ENCODE peak calls at places on chromosome 17, in six cellular contexts. F is GM23338, M is SK-N-SH, C is GM23248, B is neural progenitor cell, I is PC-3. Q is an unnamed sample.
A peak's percentile ranks its signal among the peaks of the same experiment; 100 is the strongest.

GRCh38 chr17:42061641-42062487 is 11.5 kb upstream of the C17orf113 start:
- DNase-seq in F (no peak), M (no peak), C (no peak), B (no peak), I (no peak), Q (no peak)

GRCh38 chr17:44979426-44980273 is 11.5 kb upstream of the C1QL1 start:
- DNase-seq in F (no peak), M (no peak), C (no peak), B (no peak), I (no peak), Q (no peak)

GRCh38 chr17:2302740-2303277 is 776 bp downstream of the SMG6 start:
- DNase-seq in F (no peak), M (peak; percentile 29), C (no peak), B (peak; percentile 40), I (no peak), Q (no peak)

GRCh38 chr17:82382933-82383255 is 11.3 kb downstream of the UTS2R start:
- DNase-seq in F (no peak), M (no peak), C (no peak), B (no peak), I (no peak), Q (no peak)

GRCh38 chr17:56592487-56593072 is 919 bp upstream of the NOG start:
- DNase-seq in F (peak; percentile 73), M (peak; percentile 95), C (peak; percentile 75), B (peak; percentile 91), I (peak; percentile 81), Q (peak; percentile 76)

GRCh38 chr17:39573447-39574298 is 34.0 kb downstream of the NEUROD2 start:
- DNase-seq in F (peak; percentile 87), M (peak; percentile 96), C (peak; percentile 88), B (peak; percentile 82), I (peak; percentile 63), Q (peak; percentile 62)

GRCh38 chr17:14464741-14465140 is 163.9 kb downstream of the HS3ST3B1 start:
- DNase-seq in F (no peak), M (no peak), C (peak; percentile 72), B (no peak), I (peak; percentile 14), Q (no peak)

GRCh38 chr17:81309140-81309858 is 14.2 kb upstream of the SLC38A10 start:
- DNase-seq in F (peak; percentile 83), M (peak; percentile 84), C (peak; percentile 88), B (peak; percentile 77), I (peak; percentile 85), Q (peak; percentile 92)

GRCh38 chr17:50488880-50489279 is 10.2 kb downstream of the RSAD1 start:
- DNase-seq in F (no peak), M (no peak), C (no peak), B (no peak), I (no peak), Q (no peak)

GRCh38 chr17:28968269-28968913 is 17.1 kb upstream of the PHF12 start:
- DNase-seq in F (peak; percentile 68), M (no peak), C (no peak), B (peak; percentile 84), I (no peak), Q (no peak)

GRCh38 chr17:47700471-47701449 is 6.8 kb downstream of the TBKBP1 start:
- DNase-seq in F (no peak), M (no peak), C (no peak), B (peak; percentile 19), I (no peak), Q (no peak)

GRCh38 chr17:5587431-5588032 is 3.2 kb upstream of the NLRP1 start:
- DNase-seq in F (peak; percentile 86), M (peak; percentile 68), C (peak; percentile 74), B (peak; percentile 85), I (peak; percentile 79), Q (peak; percentile 36)

GRCh38 chr17:48562934-48563333 is 15.2 kb downstream of the HOXB4 start:
- DNase-seq in F (no peak), M (no peak), C (no peak), B (no peak), I (no peak), Q (no peak)

GRCh38 chr17:81166033-81166472 is at the start of gene AATK:
- DNase-seq in F (no peak), M (peak; percentile 92), C (no peak), B (no peak), I (no peak), Q (no peak)

GRCh38 chr17:20143740-20144139 is 134.6 kb downstream of the SPECC1 start:
- DNase-seq in F (peak; percentile 10), M (no peak), C (no peak), B (no peak), I (no peak), Q (no peak)

GRCh38 chr17:80968602-80969029 is 23.0 kb upstream of the CHMP6 start:
- DNase-seq in F (no peak), M (peak; percentile 86), C (peak; percentile 66), B (no peak), I (no peak), Q (no peak)

GRCh38 chr17:70819183-70819582 is 649.9 kb downstream of the KCNJ2 start:
- DNase-seq in F (no peak), M (no peak), C (no peak), B (no peak), I (no peak), Q (no peak)

GRCh38 chr17:80151333-80151732 is 4.4 kb upstream of the EIF4A3 start:
- DNase-seq in F (no peak), M (no peak), C (peak; percentile 71), B (no peak), I (no peak), Q (no peak)

GRCh38 chr17:2266045-2266864 is 37.3 kb downstream of the SMG6 start:
- DNase-seq in F (no peak), M (no peak), C (no peak), B (no peak), I (no peak), Q (no peak)

GRCh38 chr17:13698832-13699231 is 97.1 kb upstream of the HS3ST3A1 start:
- DNase-seq in F (peak; percentile 58), M (no peak), C (no peak), B (peak; percentile 9), I (no peak), Q (no peak)

DNA sequence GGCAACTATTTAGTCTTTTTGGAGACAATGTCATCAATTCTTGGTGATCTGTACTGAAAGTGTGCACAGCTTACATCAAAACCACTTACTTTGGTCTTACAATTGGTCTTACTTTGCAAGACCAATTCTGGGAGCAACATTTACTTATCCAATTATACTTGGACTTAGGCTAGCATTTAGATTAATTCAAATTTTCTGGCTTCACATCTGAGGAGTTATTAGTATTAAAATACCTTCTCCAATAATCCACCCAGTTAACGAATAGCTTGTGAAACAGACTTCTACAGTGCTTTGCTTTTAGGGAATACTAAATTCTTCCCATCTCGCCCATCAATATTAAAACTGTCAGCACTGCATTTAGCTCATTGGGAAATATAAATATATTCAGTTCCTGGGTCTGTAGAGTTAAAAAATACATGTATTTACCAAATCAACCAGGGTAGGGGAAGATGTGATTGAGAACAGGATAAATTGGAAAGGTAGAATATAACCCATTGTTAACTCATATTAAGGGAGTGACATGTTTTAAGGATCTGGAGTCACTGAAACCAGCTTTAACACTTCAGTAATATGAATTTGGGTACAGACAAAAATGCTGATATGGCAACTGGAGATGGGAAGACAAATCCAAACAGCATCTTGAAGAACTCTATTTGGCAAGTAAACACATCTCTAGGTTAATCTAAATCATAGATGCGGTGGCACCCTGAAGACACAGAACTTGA is 9.2 kb upstream of the VEZF1 start:
- DNase-seq in F (no peak), M (no peak), C (no peak), B (no peak), I (no peak), Q (no peak)
- H3F3A ChIP-seq in F (peaks cover 12% of the 10 kb centered on the region), M (peaks cover 72% of the 10 kb centered on the region), C (peaks cover 90% of the 10 kb centered on the region), B (peaks cover 96% of the 10 kb centered on the region), I (peaks cover 48% of the 10 kb centered on the region), Q (peaks cover 85% of the 10 kb centered on the region)

DNA sequence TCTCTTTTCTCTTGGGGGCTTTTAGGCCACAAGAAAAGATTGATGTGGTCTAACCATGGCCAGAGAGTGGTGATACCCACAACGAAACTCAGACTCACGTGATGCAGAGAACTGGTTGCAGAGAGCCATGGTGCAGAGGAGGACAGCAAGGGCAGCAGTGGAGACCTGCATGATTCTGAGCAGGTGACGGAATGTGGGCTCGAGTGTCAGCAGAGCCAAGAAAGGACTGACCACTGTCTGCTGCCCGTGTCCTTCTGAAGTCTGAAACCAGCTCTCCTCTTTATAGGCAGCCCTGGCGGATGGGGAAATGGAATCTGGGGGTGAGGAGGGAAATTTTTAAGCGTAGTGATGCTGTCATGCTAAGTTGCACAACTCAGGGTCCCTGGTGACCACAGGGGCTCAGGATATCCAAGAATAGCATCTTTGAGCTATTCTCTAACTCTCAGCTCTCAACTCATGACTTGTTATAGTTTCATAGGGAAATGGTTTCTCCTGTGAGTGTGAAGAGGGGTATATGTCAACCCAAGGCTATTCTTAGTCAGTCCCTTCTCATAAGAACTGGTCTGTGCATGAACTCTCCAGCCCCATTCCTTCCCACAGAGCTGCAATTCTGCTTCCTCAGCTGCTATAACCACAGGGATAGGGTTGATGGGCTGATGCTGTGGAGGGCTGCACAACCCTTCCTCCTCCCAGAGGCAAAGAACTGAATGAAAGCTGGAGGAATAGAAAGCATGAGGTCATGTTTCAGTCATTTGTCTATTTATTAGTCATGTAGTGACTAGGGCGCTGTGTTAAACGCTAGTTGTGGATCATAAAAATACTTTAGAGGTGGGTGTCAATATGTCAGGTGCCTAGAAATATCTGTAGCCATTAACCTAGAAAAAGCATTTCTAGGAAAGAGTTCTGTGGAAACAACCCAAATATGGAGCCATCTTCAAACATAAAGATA is at the start of gene CCL3:
- DNase-seq in F (no peak), M (no peak), C (peak; percentile 6), B (no peak), I (peak; percentile 2), Q (no peak)
- H3F3A ChIP-seq in F (no peaks in the 10 kb centered on the region), M (no peaks in the 10 kb centered on the region), C (no peaks in the 10 kb centered on the region), B (no peaks in the 10 kb centered on the region), I (no peaks in the 10 kb centered on the region), Q (no peaks in the 10 kb centered on the region)

DNA sequence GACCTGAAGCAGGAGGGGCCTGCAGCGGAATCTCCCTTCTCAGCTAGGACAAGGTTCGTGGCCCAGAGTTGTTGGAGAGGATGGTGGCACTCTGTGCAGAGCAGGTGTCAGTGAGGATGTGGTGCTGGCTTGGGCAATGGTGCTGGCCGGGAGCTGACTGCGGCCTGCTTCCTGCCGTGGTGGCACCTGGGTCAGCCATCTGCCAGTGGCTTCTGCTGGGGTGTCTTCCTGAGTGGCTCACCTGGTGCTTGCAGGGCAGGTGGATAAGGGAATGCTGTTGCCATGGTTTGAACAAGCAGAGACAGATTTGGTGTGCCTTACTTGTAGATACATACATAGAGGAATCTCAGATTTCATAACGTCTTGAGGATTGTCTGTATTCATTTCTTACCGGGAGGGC is 69.6 kb downstream of the SEC14L1 start:
- DNase-seq in F (no peak), M (no peak), C (no peak), B (no peak), I (no peak), Q (no peak)
- H3F3A ChIP-seq in F (no peaks in the 10 kb centered on the region), M (no peaks in the 10 kb centered on the region), C (peaks cover 18% of the 10 kb centered on the region), B (no peaks in the 10 kb centered on the region), I (no peaks in the 10 kb centered on the region), Q (no peaks in the 10 kb centered on the region)

GRCh38 chr17:1013729-1014090 is 16.8 kb downstream of the TIMM22 start:
- DNase-seq in F (no peak), M (no peak), C (no peak), B (no peak), I (no peak), Q (no peak)

GRCh38 chr17:1011138-1011537 is 14.2 kb downstream of the TIMM22 start:
- DNase-seq in F (no peak), M (no peak), C (no peak), B (no peak), I (no peak), Q (no peak)

GRCh38 chr17:1010586-1010985 is 13.7 kb downstream of the TIMM22 start:
- DNase-seq in F (no peak), M (no peak), C (no peak), B (no peak), I (no peak), Q (no peak)

GRCh38 chr17:1011760-1012735 is 15.1 kb downstream of the TIMM22 start:
- DNase-seq in F (no peak), M (no peak), C (no peak), B (no peak), I (no peak), Q (no peak)

GRCh38 chr17:1012823-1013728 is 16.1 kb downstream of the TIMM22 start:
- DNase-seq in F (no peak), M (no peak), C (no peak), B (no peak), I (no peak), Q (no peak)
- H3F3A ChIP-seq in F (no peaks in the 10 kb centered on the region), M (no peaks in the 10 kb centered on the region), C (no peaks in the 10 kb centered on the region), B (no peaks in the 10 kb centered on the region), I (no peaks in the 10 kb centered on the region), Q (peaks cover 3% of the 10 kb centered on the region)

Q was measured in PC-9.